ENCODE peak calls at places on chromosomes 7 and 10, in seven cellular contexts. K is WTC11; X is Calu3; E is memory B cell; P is HL-60; Z is activated CD4-positive, alpha-beta T cell treated with anti-CD3 and anti-CD28 coated beads for 48 hours; F is GM10248. R is an unnamed sample.
A peak's percentile ranks its signal among the peaks of the same experiment; 100 is the strongest.

GRCh38 chr10:34163075-34163905 is 651.8 kb downstream of the PARD3 start:
- DNase-seq in K (no peak), X (no peak), E (no peak), P (no peak), Z (no peak), F (no peak), R (no peak)

GRCh38 chr7:129489491-129489890 is 12.8 kb upstream of the SMKR1 start:
- DNase-seq in K (no peak), X (no peak), E (no peak), P (no peak), Z (no peak), F (no peak), R (no peak)

GRCh38 chr10:14086596-14086995 is 244.1 kb downstream of the FRMD4A start:
- DNase-seq in K (no peak), X (no peak), E (no peak), P (no peak), Z (no peak), F (no peak), R (no peak)

GRCh38 chr10:74500806-74501205 is 325.6 kb upstream of the KAT6B start:
- DNase-seq in K (no peak), X (no peak), E (no peak), P (no peak), Z (no peak), F (no peak), R (no peak)

GRCh38 chr7:87330942-87331341 is 14.5 kb upstream of the CROT start:
- DNase-seq in K (no peak), X (no peak), E (no peak), P (no peak), Z (no peak), F (no peak), R (no peak)

GRCh38 chr7:130141161-130141857 is 63.9 kb downstream of the TMEM209 start:
- DNase-seq in K (peak; percentile 88), X (peak; percentile 61), E (peak; percentile 31), P (peak; percentile 38), Z (peak; percentile 64), F (peak; percentile 52), R (peak; percentile 28)

GRCh38 chr10:129820451-129820850 is 143.6 kb downstream of the EBF3 start:
- DNase-seq in K (no peak), X (no peak), E (no peak), P (no peak), Z (no peak), F (no peak), R (no peak)

GRCh38 chr10:116705498-116705897 is 36.9 kb downstream of the HSPA12A start:
- DNase-seq in K (no peak), X (no peak), E (no peak), P (no peak), Z (no peak), F (no peak), R (no peak)

GRCh38 chr7:66736892-66737291 is 3.6 kb upstream of the RABGEF1 start:
- DNase-seq in K (no peak), X (no peak), E (no peak), P (no peak), Z (no peak), F (no peak), R (no peak)

GRCh38 chr10:132646443-132647097 is 109.0 kb downstream of the INPP5A start:
- DNase-seq in K (peak; percentile 7), X (no peak), E (no peak), P (no peak), Z (no peak), F (no peak), R (no peak)

GRCh38 chr10:241451-241850 is 106.2 kb downstream of the ZMYND11 start:
- DNase-seq in K (no peak), X (no peak), E (no peak), P (no peak), Z (no peak), F (no peak), R (no peak)

GRCh38 chr7:30831227-30831626 is 60.0 kb downstream of the MINDY4 start:
- DNase-seq in K (no peak), X (no peak), E (no peak), P (no peak), Z (no peak), F (no peak), R (no peak)

GRCh38 chr10:34343764-34344163 is 471.3 kb downstream of the PARD3 start:
- DNase-seq in K (no peak), X (no peak), E (no peak), P (no peak), Z (no peak), F (no peak), R (no peak)

GRCh38 chr7:108568801-108569380 is 615 bp downstream of the THAP5 start:
- DNase-seq in K (no peak), X (no peak), E (no peak), P (no peak), Z (no peak), F (no peak), R (peak; percentile 73)

GRCh38 chr10:103835121-103836045 is 20.0 kb downstream of the SH3PXD2A start:
- DNase-seq in K (no peak), X (no peak), E (no peak), P (no peak), Z (no peak), F (no peak), R (no peak)

GRCh38 chr7:109044691-109045090 is 475.0 kb downstream of the DNAJB9 start:
- DNase-seq in K (no peak), X (no peak), E (no peak), P (no peak), Z (no peak), F (no peak), R (no peak)

GRCh38 chr7:2734761-2735571 is 47.0 kb downstream of the AMZ1 start:
- DNase-seq in K (peak; percentile 16), X (no peak), E (no peak), P (peak; percentile 90), Z (no peak), F (no peak), R (no peak)

GRCh38 chr10:6721480-6721879 is 141.4 kb upstream of the PRKCQ start:
- DNase-seq in K (no peak), X (peak; percentile 37), E (no peak), P (no peak), Z (no peak), F (no peak), R (no peak)

GRCh38 chr10:54758791-54759190 is 42.2 kb downstream of the PCDH15 start:
- DNase-seq in K (no peak), X (peak; percentile 19), E (no peak), P (no peak), Z (no peak), F (no peak), R (no peak)

GRCh38 chr10:132411561-132412253 is 14.7 kb downstream of the PWWP2B start:
- DNase-seq in K (no peak), X (no peak), E (no peak), P (no peak), Z (no peak), F (no peak), R (no peak)

GRCh38 chr7:170551-171363 is 21.6 kb upstream of the FAM20C start:
- DNase-seq in K (no peak), X (no peak), E (no peak), P (no peak), Z (no peak), F (no peak), R (no peak)

GRCh38 chr7:45072131-45073030 is 16.4 kb downstream of the NACAD start:
- DNase-seq in K (no peak), X (no peak), E (no peak), P (peak; percentile 35), Z (no peak), F (no peak), R (no peak)

GRCh38 chr7:85328599-85328998 is 141.7 kb upstream of the SEMA3D start:
- DNase-seq in K (no peak), X (no peak), E (no peak), P (no peak), Z (no peak), F (no peak), R (no peak)

GRCh38 chr10:120971671-120972070 is 120.5 kb downstream of the WDR11 start:
- DNase-seq in K (no peak), X (no peak), E (no peak), P (no peak), Z (no peak), F (no peak), R (no peak)

GRCh38 chr7:133837248-133837647 is 289.9 kb upstream of the LRGUK start:
- DNase-seq in K (no peak), X (no peak), E (no peak), P (no peak), Z (no peak), F (no peak), R (no peak)

GRCh38 chr7:136009488-136010079 is 32.4 kb upstream of the MTPN start:
- DNase-seq in K (no peak), X (peak; percentile 17), E (peak; percentile 52), P (no peak), Z (no peak), F (peak; percentile 22), R (peak; percentile 27)

GRCh38 chr7:156397249-156397648 is 243.3 kb upstream of the RNF32 start:
- DNase-seq in K (no peak), X (no peak), E (no peak), P (no peak), Z (no peak), F (no peak), R (no peak)

GRCh38 chr7:155293721-155294642 is 3.7 kb upstream of the INSIG1 start:
- DNase-seq in K (no peak), X (no peak), E (no peak), P (no peak), Z (no peak), F (no peak), R (no peak)

GRCh38 chr10:85646312-85646711 is 720.3 kb downstream of the GRID1 start:
- DNase-seq in K (no peak), X (peak; percentile 40), E (no peak), P (no peak), Z (no peak), F (no peak), R (no peak)

GRCh38 chr7:20894806-20895205 is 108.1 kb upstream of the SP8 start:
- DNase-seq in K (no peak), X (no peak), E (no peak), P (no peak), Z (no peak), F (no peak), R (no peak)

GRCh38 chr10:10542368-10542961 is 475.2 kb upstream of the CELF2 start:
- DNase-seq in K (no peak), X (no peak), E (no peak), P (no peak), Z (no peak), F (no peak), R (no peak)

GRCh38 chr10:84329094-84329611 is 764 bp downstream of the CCSER2 start:
- DNase-seq in K (no peak), X (no peak), E (no peak), P (no peak), Z (peak; percentile 85), F (peak; percentile 33), R (peak; percentile 83)

GRCh38 chr7:104126411-104126841 is 81.4 kb downstream of the ORC5 start:
- DNase-seq in K (no peak), X (no peak), E (no peak), P (no peak), Z (no peak), F (no peak), R (no peak)

GRCh38 chr7:134792968-134793367 is 13.5 kb downstream of the CALD1 start:
- DNase-seq in K (no peak), X (no peak), E (no peak), P (no peak), Z (no peak), F (no peak), R (no peak)

GRCh38 chr10:117653170-117653515 is 110.6 kb downstream of the EMX2 start:
- DNase-seq in K (no peak), X (peak; percentile 35), E (no peak), P (peak; percentile 26), Z (peak; percentile 55), F (peak; percentile 78), R (no peak)

GRCh38 chr7:132276252-132276651 is 300.0 kb downstream of the PLXNA4 start:
- DNase-seq in K (no peak), X (no peak), E (no peak), P (no peak), Z (no peak), F (no peak), R (no peak)

GRCh38 chr10:44462338-44462914 is 77.5 kb upstream of the CXCL12 start:
- DNase-seq in K (no peak), X (no peak), E (no peak), P (no peak), Z (no peak), F (no peak), R (no peak)

GRCh38 chr10:126895214-126895781 is 9.9 kb upstream of the DOCK1 start:
- DNase-seq in K (no peak), X (no peak), E (no peak), P (no peak), Z (no peak), F (no peak), R (no peak)